ENCODE peak calls at places on chromosomes 7 and 10, in four cellular contexts. X is transverse colon, V is spleen, I is K562. T is an unnamed sample.

GRCh38 chr7:90180011-90180585 is 25.8 kb downstream of the STEAP1 start:
- DNase-seq in X (no peak), V (no peak), I (no peak), T (no peak)

GRCh38 chr10:79159785-79160184 is 91.0 kb downstream of the ZMIZ1 start:
- DNase-seq in X (no peak), V (no peak), I (no peak), T (no peak)

GRCh38 chr7:27202018-27202740 is 2.3 kb upstream of the HOXA13 start:
- DNase-seq in X (no peak), V (peak; percentile 34), I (no peak), T (no peak)

GRCh38 chr7:10888861-10889260 is 84.8 kb upstream of the PHF14 start:
- DNase-seq in X (no peak), V (no peak), I (no peak), T (no peak)

GRCh38 chr7:110922906-110923305 is 168.0 kb upstream of the LRRN3 start:
- DNase-seq in X (no peak), V (no peak), I (no peak), T (no peak)

GRCh38 chr7:1505731-1506550 is 1.8 kb upstream of the INTS1 start:
- DNase-seq in X (no peak), V (peak; percentile 86), I (no peak), T (no peak)

GRCh38 chr7:15684834-15685233 is 1.6 kb downstream of the MEOX2 start:
- DNase-seq in X (no peak), V (no peak), I (no peak), T (no peak)

GRCh38 chr10:127034790-127035189 is 129.6 kb downstream of the DOCK1 start:
- DNase-seq in X (no peak), V (no peak), I (no peak), T (no peak)

GRCh38 chr10:5666324-5667220 is at the start of gene ASB13:
- DNase-seq in X (peak; percentile 80), V (peak; percentile 89), I (peak; percentile 85), T (no peak)

GRCh38 chr7:15685358-15686181 is 913 bp downstream of the MEOX2 start:
- DNase-seq in X (no peak), V (no peak), I (no peak), T (no peak)

GRCh38 chr10:119517235-119518141 is 25.0 kb downstream of the RGS10 start:
- DNase-seq in X (peak; percentile 59), V (peak; percentile 85), I (no peak), T (peak; percentile 50)

GRCh38 chr7:98341106-98341505 is 59.6 kb downstream of the BRI3 start:
- DNase-seq in X (no peak), V (no peak), I (no peak), T (no peak)

GRCh38 chr10:18238875-18239485 is 98.8 kb downstream of the CACNB2 start:
- DNase-seq in X (no peak), V (no peak), I (peak; percentile 24), T (peak; percentile 11)

DNA sequence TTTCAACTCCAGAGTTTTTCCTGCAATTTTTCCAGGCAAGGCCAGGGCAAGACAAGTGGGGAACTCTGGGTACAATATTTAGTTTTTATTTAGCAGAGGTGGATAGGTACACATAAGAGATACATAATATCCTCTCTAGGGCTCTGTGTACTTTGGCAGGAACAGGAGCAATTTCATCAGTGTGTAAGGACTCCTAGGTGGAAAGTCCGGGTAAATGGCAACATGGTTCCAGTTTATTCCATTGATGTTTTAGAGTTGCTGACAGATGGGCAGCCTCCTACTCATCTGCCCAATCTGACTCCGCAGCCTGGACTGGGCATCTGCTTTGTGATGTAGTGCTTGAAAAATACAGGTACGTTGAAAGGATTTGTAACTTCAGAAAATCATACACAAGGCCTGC is 5.8 kb downstream of the PON1 start:
- DNase-seq in X (no peak), V (no peak), I (no peak), T (no peak)
- TF ChIP-seq POLR2A in X (no peak), V (no peak), I (no peak), T (no peak)

DNA sequence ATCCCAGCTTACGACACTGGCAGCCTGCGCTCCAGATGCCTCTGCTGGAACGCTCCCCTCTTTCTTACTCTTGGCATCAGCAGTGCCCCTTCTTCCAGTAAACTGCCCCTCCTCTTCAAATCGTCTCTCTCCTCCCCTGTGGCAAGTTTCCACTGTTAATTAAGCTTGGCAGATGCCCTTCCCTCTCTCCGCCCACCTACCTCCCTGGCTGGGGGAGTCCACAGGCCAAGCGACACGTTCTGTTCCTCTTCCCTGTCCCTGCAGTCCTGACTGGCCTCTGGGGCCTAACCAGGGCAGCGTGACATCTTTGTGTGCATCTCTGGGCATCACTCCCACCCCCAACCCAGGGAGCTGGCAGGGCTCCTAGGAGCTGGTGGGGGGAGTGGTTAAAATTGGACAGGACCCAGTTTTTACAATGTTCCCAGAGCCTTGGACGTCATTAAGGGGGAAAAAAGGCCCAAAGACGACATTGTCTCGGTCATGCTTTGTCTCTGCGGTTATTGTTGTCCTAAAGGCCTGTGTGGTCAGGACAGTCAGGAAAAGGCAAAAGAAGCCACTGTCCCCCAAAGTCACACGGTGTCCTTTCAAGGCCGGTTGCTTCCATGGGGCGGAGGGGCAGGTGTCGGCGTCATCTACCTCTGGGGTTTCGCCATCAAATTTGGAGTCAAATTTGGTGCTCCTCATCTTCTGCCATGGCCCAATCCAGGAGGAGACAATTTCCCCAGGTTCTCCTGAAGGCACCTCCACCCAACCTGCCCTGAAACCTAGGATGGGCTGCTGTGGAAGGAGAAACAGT is 54.2 kb downstream of the DLG5 start:
- DNase-seq in X (peak; percentile 40), V (peak; percentile 61), I (no peak), T (no peak)
- TF ChIP-seq POLR2AphosphoS5 in X (peak; percentile 35), V (no peak), I (no peak), T (no peak)

GRCh38 chr10:61900829-61901783 is at the start of gene ARID5B:
- DNase-seq in X (peak; percentile 74), V (no peak), I (peak; percentile 59), T (no peak)
- TF ChIP-seq POLR2A in X (no peak), V (no peak), I (no peak), T (peak; percentile 57)

GRCh38 chr10:124989526-124989925 is 47.6 kb downstream of the ZRANB1 start:
- DNase-seq in X (no peak), V (no peak), I (no peak), T (no peak)
- TF ChIP-seq POLR2AphosphoS5 in X (no peak), V (no peak), I (no peak), T (no peak)

GRCh38 chr10:133452453-133452852 is 1.3 kb upstream of the SCART1 start:
- DNase-seq in X (no peak), V (no peak), I (no peak), T (no peak)

GRCh38 chr10:133455196-133455595 is 1.5 kb downstream of the SCART1 start:
- DNase-seq in X (no peak), V (no peak), I (no peak), T (no peak)

GRCh38 chr10:133455611-133456031 is 1.9 kb downstream of the SCART1 start:
- DNase-seq in X (no peak), V (no peak), I (no peak), T (peak; percentile 31)

GRCh38 chr10:133454204-133454893 is 604 bp downstream of the SCART1 start:
- DNase-seq in X (no peak), V (no peak), I (no peak), T (no peak)

GRCh38 chr10:133453516-133454203 is at the start of gene SCART1:
- DNase-seq in X (no peak), V (no peak), I (no peak), T (no peak)
- TF ChIP-seq POLR2A in X (no peak), V (no peak), I (no peak), T (no peak)

DNA sequence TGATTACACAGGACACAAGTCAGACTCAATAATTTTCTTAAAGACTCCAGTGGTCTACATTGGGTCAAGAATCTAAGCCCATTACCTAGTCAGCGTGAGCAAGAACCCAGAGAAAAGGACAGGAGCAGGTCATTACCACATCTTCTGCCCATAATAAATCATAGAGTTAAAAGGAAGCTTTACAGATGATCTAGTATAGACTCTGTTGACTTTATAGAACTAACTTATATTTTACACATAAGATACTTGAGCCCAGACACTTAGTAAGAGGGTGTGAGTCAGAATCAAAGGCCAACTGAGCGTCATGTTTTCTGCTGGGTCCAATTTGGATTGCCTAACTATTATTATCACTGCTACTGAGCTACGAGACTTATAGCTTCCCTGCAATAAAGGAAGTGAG is 206.1 kb upstream of the NPSR1 start:
- DNase-seq in X (no peak), V (no peak), I (no peak), T (no peak)
- TF ChIP-seq POLR2AphosphoS5 in X (no peak), V (no peak), I (no peak), T (no peak)